ENCODE peak calls at places on chromosomes 5 and 9, in seven cellular contexts. A, O, F, I, Z, B and E are unnamed samples.
A peak's percentile ranks its signal among the peaks of the same experiment; 100 is the strongest.

GRCh38 chr5:72468606-72469005 is 38.6 kb downstream of the ZNF366 start:
- DNase-seq in A (no peak), O (no peak), F (no peak), I (no peak), Z (no peak), B (peak; percentile 12), E (no peak)

GRCh38 chr5:175457466-175457865 is 13.5 kb upstream of the DRD1 start:
- DNase-seq in A (no peak), O (no peak), F (no peak), I (no peak), Z (peak; percentile 30), B (no peak), E (no peak)

GRCh38 chr5:153623906-153624765 is 133.7 kb downstream of the GRIA1 start:
- DNase-seq in A (no peak), O (no peak), F (no peak), I (no peak), Z (no peak), B (no peak), E (no peak)

GRCh38 chr9:97763884-97764283 is 66.7 kb upstream of the XPA start:
- DNase-seq in A (no peak), O (no peak), F (no peak), I (no peak), Z (no peak), B (no peak), E (no peak)

GRCh38 chr5:97182571-97183099 is 412 bp downstream of the RIOK2 start:
- DNase-seq in A (no peak), O (no peak), F (peak; percentile 8), I (peak; percentile 44), Z (no peak), B (peak; percentile 31), E (no peak)

GRCh38 chr5:149416977-149417713 is 38.1 kb upstream of the IL17B start:
- DNase-seq in A (no peak), O (no peak), F (peak; percentile 60), I (no peak), Z (no peak), B (no peak), E (no peak)

GRCh38 chr5:80406980-80407734 is 707 bp upstream of the ZFYVE16 start:
- DNase-seq in A (no peak), O (no peak), F (no peak), I (peak; percentile 80), Z (no peak), B (no peak), E (no peak)

GRCh38 chr5:72507360-72508238 is at the start of gene ZNF366:
- DNase-seq in A (no peak), O (no peak), F (no peak), I (no peak), Z (no peak), B (no peak), E (no peak)

GRCh38 chr5:138752341-138752950 is 779 bp upstream of the CTNNA1 start:
- DNase-seq in A (peak; percentile 34), O (no peak), F (no peak), I (peak; percentile 39), Z (no peak), B (peak; percentile 67), E (peak; percentile 25)

GRCh38 chr5:53126514-53126913 is 17.0 kb upstream of the MOCS2 start:
- DNase-seq in A (no peak), O (no peak), F (no peak), I (no peak), Z (no peak), B (no peak), E (no peak)

GRCh38 chr9:87076825-87077224 is 129.5 kb upstream of the GAS1 start:
- DNase-seq in A (no peak), O (no peak), F (no peak), I (no peak), Z (no peak), B (no peak), E (no peak)

GRCh38 chr9:113770396-113770795 is 105.7 kb upstream of the ZNF618 start:
- DNase-seq in A (no peak), O (no peak), F (no peak), I (no peak), Z (no peak), B (no peak), E (no peak)

GRCh38 chr5:14787801-14788579 is 83.6 kb downstream of the ANKH start:
- DNase-seq in A (no peak), O (no peak), F (no peak), I (no peak), Z (no peak), B (no peak), E (no peak)

GRCh38 chr9:29968831-29969230 is 2395.6 kb upstream of the C9orf72 start:
- DNase-seq in A (no peak), O (no peak), F (no peak), I (no peak), Z (no peak), B (no peak), E (no peak)

GRCh38 chr5:72358925-72359324 is 38.8 kb downstream of the PTCD2 start:
- DNase-seq in A (no peak), O (no peak), F (no peak), I (no peak), Z (no peak), B (no peak), E (no peak)

GRCh38 chr5:139698461-139699146 is 50.5 kb downstream of the CXXC5 start:
- DNase-seq in A (no peak), O (no peak), F (peak; percentile 68), I (no peak), Z (no peak), B (no peak), E (no peak)

GRCh38 chr5:145739824-145740223 is 95.3 kb downstream of the PRELID2 start:
- DNase-seq in A (no peak), O (no peak), F (no peak), I (no peak), Z (no peak), B (no peak), E (no peak)

GRCh38 chr9:70049236-70049635 is 5.6 kb downstream of the MAMDC2 start:
- DNase-seq in A (no peak), O (no peak), F (no peak), I (no peak), Z (no peak), B (no peak), E (no peak)

GRCh38 chr9:116027511-116027910 is 126.1 kb upstream of the PAPPA start:
- DNase-seq in A (no peak), O (no peak), F (no peak), I (no peak), Z (no peak), B (no peak), E (no peak)

GRCh38 chr9:109143881-109144562 is 23.0 kb downstream of the FRRS1L start:
- DNase-seq in A (peak; percentile 60), O (no peak), F (peak; percentile 35), I (peak; percentile 29), Z (peak; percentile 23), B (peak; percentile 78), E (no peak)

GRCh38 chr9:33374634-33375237 is 27.6 kb downstream of the AQP7 start:
- DNase-seq in A (peak; percentile 64), O (no peak), F (peak; percentile 84), I (peak; percentile 70), Z (no peak), B (peak; percentile 79), E (peak; percentile 78)

GRCh38 chr9:4237748-4238511 is 61.9 kb downstream of the GLIS3 start:
- DNase-seq in A (no peak), O (no peak), F (no peak), I (no peak), Z (no peak), B (no peak), E (peak; percentile 42)

GRCh38 chr5:54990751-54991349 is 5.5 kb upstream of the ESM1 start:
- DNase-seq in A (no peak), O (no peak), F (no peak), I (no peak), Z (no peak), B (no peak), E (no peak)

GRCh38 chr5:90473321-90474234 is 993 bp downstream of the MBLAC2 start:
- DNase-seq in A (no peak), O (no peak), F (peak; percentile 57), I (peak; percentile 12), Z (no peak), B (peak; percentile 38), E (peak; percentile 25)

GRCh38 chr5:14534773-14535172 is 46.8 kb upstream of the OTULINL start:
- DNase-seq in A (no peak), O (no peak), F (no peak), I (no peak), Z (no peak), B (no peak), E (no peak)

DNA sequence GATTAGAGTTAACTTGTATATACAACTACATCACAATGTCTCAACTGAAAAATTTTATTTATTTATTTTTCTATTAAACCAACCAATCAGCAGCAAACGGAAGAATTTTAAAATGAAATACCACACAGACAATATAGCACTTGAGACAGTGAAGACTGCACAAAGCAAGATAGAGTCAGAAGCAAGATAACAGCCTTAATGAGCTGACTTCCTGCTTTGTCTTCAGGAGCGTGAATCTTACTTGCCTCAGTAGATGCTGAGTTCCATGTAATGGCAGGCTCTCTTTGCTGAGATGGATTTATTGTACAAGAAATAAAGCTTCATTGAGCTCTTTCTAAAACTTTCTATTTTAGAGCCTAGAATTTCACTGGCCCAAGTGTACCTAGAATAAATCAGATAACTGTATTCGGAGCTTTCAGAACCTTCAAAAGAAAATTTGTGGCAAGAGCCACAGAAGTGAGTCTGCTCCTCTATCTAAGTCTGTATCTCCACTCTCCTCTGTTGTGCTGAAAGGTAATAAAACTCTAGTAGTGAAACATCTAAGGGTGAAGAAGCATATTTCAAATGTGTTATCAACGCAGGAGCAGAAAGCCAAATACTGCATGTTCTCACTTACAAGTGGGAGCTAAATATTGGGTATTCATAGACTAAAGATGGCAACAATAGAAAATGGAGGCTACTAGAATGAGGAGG is 83.3 kb upstream of the ANKRD55 start:
- DNase-seq in A (no peak), O (no peak), F (no peak), I (no peak), Z (no peak), B (no peak), E (no peak)
- H3K4me3 ChIP-seq in A (no peak overlapping the region), O (no peak overlapping the region), F (no peak overlapping the region), I (no peak overlapping the region), Z (no peak overlapping the region), B (no peak overlapping the region), E (no peak overlapping the region)

GRCh38 chr5:17329566-17329965 is 112.1 kb downstream of the BASP1 start:
- DNase-seq in A (no peak), O (no peak), F (no peak), I (no peak), Z (no peak), B (no peak), E (no peak)
- TF ChIP-seq YY1 in A (no peak), O (no peak), F (no peak), I (no peak), Z (no peak), B (no peak), E (no peak)

DNA sequence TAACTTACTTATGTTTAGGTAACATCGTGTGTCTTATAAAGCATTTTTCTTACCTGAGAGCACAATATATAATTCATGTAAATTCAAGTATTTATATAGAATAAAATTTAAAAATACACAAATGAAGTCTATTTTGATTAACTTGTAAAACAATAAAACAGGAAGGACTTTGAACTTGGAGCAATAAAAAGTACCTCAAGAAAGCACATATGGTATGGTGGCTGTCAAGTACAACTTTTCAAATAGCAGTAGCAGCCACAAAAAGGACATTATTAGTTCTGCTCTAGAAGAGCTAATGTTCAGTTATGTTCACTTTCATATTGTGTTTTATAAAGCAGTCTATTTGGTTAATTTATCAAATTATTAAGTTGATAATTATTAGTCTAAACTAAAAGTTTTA is 31.4 kb downstream of the SLF1 start:
- DNase-seq in A (no peak), O (no peak), F (no peak), I (no peak), Z (no peak), B (no peak), E (no peak)
- H3K4me3 ChIP-seq in A (no peak overlapping the region), O (no peak overlapping the region), F (no peak overlapping the region), I (no peak overlapping the region), Z (no peak overlapping the region), B (no peak overlapping the region), E (no peak overlapping the region)

GRCh38 chr9:1881708-1882351 is 133.3 kb upstream of the SMARCA2 start:
- DNase-seq in A (no peak), O (no peak), F (no peak), I (no peak), Z (no peak), B (no peak), E (no peak)
- TF ChIP-seq YY1 in A (no peak), O (no peak), F (no peak), I (no peak), Z (no peak), B (no peak), E (no peak)